ENCODE peak calls at places on chromosomes 2 and 18, in eight cellular contexts. One of them, this sample, is unnamed.

GRCh38 chr2:65071499-65072180 is 15.4 kb downstream of the CEP68 start:
- DNase-seq in fibroblast of lung: no peak
- DNase-seq in psoas muscle: no peak
- DNase-seq in fibroblast of villous mesenchyme: peak; percentile 18
- DNase-seq in fibroblast of pulmonary artery: peak; percentile 18
- DNase-seq in cardiac fibroblast: peak; percentile 26
- DNase-seq in H7: peak; percentile 68
- DNase-seq in adipocyte: peak; percentile 15
- DNase-seq in this sample: no peak

GRCh38 chr18:48945953-48946217 is 4.9 kb downstream of the SMAD7 start:
- DNase-seq in fibroblast of lung: no peak
- DNase-seq in psoas muscle: no peak
- DNase-seq in fibroblast of villous mesenchyme: no peak
- DNase-seq in fibroblast of pulmonary artery: no peak
- DNase-seq in cardiac fibroblast: no peak
- DNase-seq in H7: no peak
- DNase-seq in adipocyte: no peak
- DNase-seq in this sample: no peak

GRCh38 chr2:219440388-219441256 is 6.0 kb downstream of the SPEG start:
- DNase-seq in fibroblast of lung: peak; percentile 41
- DNase-seq in psoas muscle: no peak
- DNase-seq in fibroblast of villous mesenchyme: no peak
- DNase-seq in fibroblast of pulmonary artery: no peak
- DNase-seq in cardiac fibroblast: no peak
- DNase-seq in H7: no peak
- DNase-seq in adipocyte: peak; percentile 32
- DNase-seq in this sample: no peak

GRCh38 chr18:42582266-42582665 is 533.2 kb downstream of the RIT2 start:
- DNase-seq in fibroblast of lung: no peak
- DNase-seq in psoas muscle: no peak
- DNase-seq in fibroblast of villous mesenchyme: no peak
- DNase-seq in fibroblast of pulmonary artery: no peak
- DNase-seq in cardiac fibroblast: no peak
- DNase-seq in H7: no peak
- DNase-seq in adipocyte: no peak
- DNase-seq in this sample: no peak

GRCh38 chr18:4200399-4200798 is 254.7 kb downstream of the DLGAP1 start:
- DNase-seq in fibroblast of lung: no peak
- DNase-seq in psoas muscle: no peak
- DNase-seq in fibroblast of villous mesenchyme: no peak
- DNase-seq in fibroblast of pulmonary artery: no peak
- DNase-seq in cardiac fibroblast: no peak
- DNase-seq in H7: no peak
- DNase-seq in adipocyte: no peak
- DNase-seq in this sample: no peak

GRCh38 chr2:99442837-99443236 is 47.0 kb downstream of the REV1 start:
- DNase-seq in fibroblast of lung: no peak
- DNase-seq in psoas muscle: no peak
- DNase-seq in fibroblast of villous mesenchyme: no peak
- DNase-seq in fibroblast of pulmonary artery: peak; percentile 42
- DNase-seq in cardiac fibroblast: peak; percentile 40
- DNase-seq in H7: peak; percentile 28
- DNase-seq in adipocyte: no peak
- DNase-seq in this sample: no peak

GRCh38 chr2:235082939-235083338 is 131.1 kb downstream of the SH3BP4 start:
- DNase-seq in fibroblast of lung: no peak
- DNase-seq in psoas muscle: no peak
- DNase-seq in fibroblast of villous mesenchyme: no peak
- DNase-seq in fibroblast of pulmonary artery: no peak
- DNase-seq in cardiac fibroblast: no peak
- DNase-seq in H7: no peak
- DNase-seq in adipocyte: no peak
- DNase-seq in this sample: no peak

GRCh38 chr2:75416420-75417342 is 144.1 kb downstream of the EVA1A start:
- DNase-seq in fibroblast of lung: no peak
- DNase-seq in psoas muscle: no peak
- DNase-seq in fibroblast of villous mesenchyme: no peak
- DNase-seq in fibroblast of pulmonary artery: no peak
- DNase-seq in cardiac fibroblast: no peak
- DNase-seq in H7: no peak
- DNase-seq in adipocyte: no peak
- DNase-seq in this sample: no peak

GRCh38 chr18:11523809-11524208 is 85.6 kb upstream of the SLC35G4 start:
- DNase-seq in fibroblast of lung: peak; percentile 30
- DNase-seq in psoas muscle: no peak
- DNase-seq in fibroblast of villous mesenchyme: no peak
- DNase-seq in fibroblast of pulmonary artery: no peak
- DNase-seq in cardiac fibroblast: no peak
- DNase-seq in H7: no peak
- DNase-seq in adipocyte: no peak
- DNase-seq in this sample: no peak

GRCh38 chr2:8522682-8523081 is 159.2 kb upstream of the ID2 start:
- DNase-seq in fibroblast of lung: no peak
- DNase-seq in psoas muscle: no peak
- DNase-seq in fibroblast of villous mesenchyme: no peak
- DNase-seq in fibroblast of pulmonary artery: no peak
- DNase-seq in cardiac fibroblast: no peak
- DNase-seq in H7: no peak
- DNase-seq in adipocyte: no peak
- DNase-seq in this sample: no peak

GRCh38 chr2:69493268-69493667 is 56.0 kb upstream of the NFU1 start:
- DNase-seq in fibroblast of lung: no peak
- DNase-seq in psoas muscle: no peak
- DNase-seq in fibroblast of villous mesenchyme: no peak
- DNase-seq in fibroblast of pulmonary artery: no peak
- DNase-seq in cardiac fibroblast: no peak
- DNase-seq in H7: no peak
- DNase-seq in adipocyte: no peak
- DNase-seq in this sample: no peak

GRCh38 chr2:47404356-47404755 is 1.4 kb downstream of the MSH2 start:
- DNase-seq in fibroblast of lung: no peak
- DNase-seq in psoas muscle: no peak
- DNase-seq in fibroblast of villous mesenchyme: no peak
- DNase-seq in fibroblast of pulmonary artery: no peak
- DNase-seq in cardiac fibroblast: no peak
- DNase-seq in H7: peak; percentile 26
- DNase-seq in adipocyte: no peak
- DNase-seq in this sample: no peak
- H3K4me3 ChIP-seq in fibroblast of lung: peak overlapping the region; percentile 61
- H3K4me3 ChIP-seq in psoas muscle: peak overlapping the region; percentile 87
- H3K4me3 ChIP-seq in fibroblast of villous mesenchyme: peak overlapping the region; percentile 94
- H3K4me3 ChIP-seq in fibroblast of pulmonary artery: peak overlapping the region; percentile 87
- H3K4me3 ChIP-seq in cardiac fibroblast: no peak overlapping the region
- H3K4me3 ChIP-seq in H7: peak overlapping the region; percentile 98
- H3K4me3 ChIP-seq in adipocyte: no peak overlapping the region
- H3K4me3 ChIP-seq in this sample: no peak overlapping the region

GRCh38 chr2:70949086-70949485 is 13.4 kb downstream of the ATP6V1B1 start:
- DNase-seq in fibroblast of lung: no peak
- DNase-seq in psoas muscle: no peak
- DNase-seq in fibroblast of villous mesenchyme: no peak
- DNase-seq in fibroblast of pulmonary artery: no peak
- DNase-seq in cardiac fibroblast: no peak
- DNase-seq in H7: peak; percentile 9
- DNase-seq in adipocyte: no peak
- DNase-seq in this sample: no peak

GRCh38 chr2:70946832-70947442 is 11.2 kb downstream of the ATP6V1B1 start:
- DNase-seq in fibroblast of lung: peak; percentile 45
- DNase-seq in psoas muscle: peak; percentile 46
- DNase-seq in fibroblast of villous mesenchyme: peak; percentile 67
- DNase-seq in fibroblast of pulmonary artery: peak; percentile 73
- DNase-seq in cardiac fibroblast: peak; percentile 73
- DNase-seq in H7: peak; percentile 79
- DNase-seq in adipocyte: peak; percentile 82
- DNase-seq in this sample: no peak

GRCh38 chr2:70948350-70949003 is 12.8 kb downstream of the ATP6V1B1 start:
- DNase-seq in fibroblast of lung: peak; percentile 56
- DNase-seq in psoas muscle: peak; percentile 87
- DNase-seq in fibroblast of villous mesenchyme: peak; percentile 72
- DNase-seq in fibroblast of pulmonary artery: peak; percentile 76
- DNase-seq in cardiac fibroblast: peak; percentile 76
- DNase-seq in H7: peak; percentile 91
- DNase-seq in adipocyte: peak; percentile 95
- DNase-seq in this sample: no peak

GRCh38 chr2:70944291-70944690 is 8.6 kb downstream of the ATP6V1B1 start:
- DNase-seq in fibroblast of lung: no peak
- DNase-seq in psoas muscle: no peak
- DNase-seq in fibroblast of villous mesenchyme: no peak
- DNase-seq in fibroblast of pulmonary artery: no peak
- DNase-seq in cardiac fibroblast: no peak
- DNase-seq in H7: peak; percentile 8
- DNase-seq in adipocyte: no peak
- DNase-seq in this sample: no peak

DNA sequence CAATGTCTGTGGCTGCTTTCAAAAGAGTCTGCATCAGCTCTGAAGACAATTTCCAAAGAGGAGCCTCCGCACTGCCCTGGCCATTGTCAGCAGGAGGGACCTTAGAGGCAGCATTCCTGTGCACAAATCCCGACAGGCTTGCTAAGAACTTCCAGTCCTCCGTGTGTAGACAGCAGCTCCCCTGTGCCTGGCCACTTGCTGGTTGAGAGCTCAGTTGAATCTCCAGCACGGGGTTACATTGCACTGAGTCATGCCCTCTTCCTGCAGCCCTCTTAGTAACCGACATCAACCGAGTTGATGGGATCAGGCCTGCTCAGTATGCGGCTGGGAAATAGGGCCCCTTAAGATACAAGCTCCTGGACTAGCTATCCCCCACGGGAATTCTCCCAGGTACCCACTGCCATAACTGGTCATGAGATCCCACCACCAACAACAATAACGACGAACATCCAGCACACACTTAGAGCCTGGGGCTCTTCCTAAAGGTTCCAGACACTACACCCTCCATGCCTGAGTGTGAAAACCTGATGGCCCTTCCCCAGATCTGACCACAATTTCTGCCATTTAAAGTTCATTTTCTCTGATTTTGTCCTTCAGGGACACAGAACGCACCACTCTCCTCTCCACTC is 12.0 kb downstream of the ATP6V1B1 start:
- DNase-seq in fibroblast of lung: peak; percentile 68
- DNase-seq in psoas muscle: peak; percentile 31
- DNase-seq in fibroblast of villous mesenchyme: peak; percentile 29
- DNase-seq in fibroblast of pulmonary artery: peak; percentile 52
- DNase-seq in cardiac fibroblast: peak; percentile 45
- DNase-seq in H7: peak; percentile 22
- DNase-seq in adipocyte: peak; percentile 29
- DNase-seq in this sample: no peak
- H3K4me3 ChIP-seq in fibroblast of lung: no peak overlapping the region
- H3K4me3 ChIP-seq in psoas muscle: no peak overlapping the region
- H3K4me3 ChIP-seq in fibroblast of villous mesenchyme: no peak overlapping the region
- H3K4me3 ChIP-seq in fibroblast of pulmonary artery: no peak overlapping the region
- H3K4me3 ChIP-seq in cardiac fibroblast: no peak overlapping the region
- H3K4me3 ChIP-seq in H7: no peak overlapping the region
- H3K4me3 ChIP-seq in adipocyte: no peak overlapping the region
- H3K4me3 ChIP-seq in this sample: peak overlapping the region; percentile 33

GRCh38 chr2:232307854-232308253 is 70.7 kb upstream of the ALPP start:
- DNase-seq in fibroblast of lung: no peak
- DNase-seq in psoas muscle: no peak
- DNase-seq in fibroblast of villous mesenchyme: no peak
- DNase-seq in fibroblast of pulmonary artery: no peak
- DNase-seq in cardiac fibroblast: no peak
- DNase-seq in H7: no peak
- DNase-seq in adipocyte: no peak
- DNase-seq in this sample: no peak

GRCh38 chr2:232308986-232309385 is 69.6 kb upstream of the ALPP start:
- DNase-seq in fibroblast of lung: no peak
- DNase-seq in psoas muscle: no peak
- DNase-seq in fibroblast of villous mesenchyme: no peak
- DNase-seq in fibroblast of pulmonary artery: no peak
- DNase-seq in cardiac fibroblast: no peak
- DNase-seq in H7: no peak
- DNase-seq in adipocyte: no peak
- DNase-seq in this sample: no peak

GRCh38 chr2:232309592-232309991 is 69.0 kb upstream of the ALPP start:
- DNase-seq in fibroblast of lung: no peak
- DNase-seq in psoas muscle: no peak
- DNase-seq in fibroblast of villous mesenchyme: no peak
- DNase-seq in fibroblast of pulmonary artery: no peak
- DNase-seq in cardiac fibroblast: no peak
- DNase-seq in H7: peak; percentile 50
- DNase-seq in adipocyte: no peak
- DNase-seq in this sample: no peak

GRCh38 chr2:232310189-232310588 is 68.4 kb upstream of the ALPP start:
- DNase-seq in fibroblast of lung: no peak
- DNase-seq in psoas muscle: no peak
- DNase-seq in fibroblast of villous mesenchyme: no peak
- DNase-seq in fibroblast of pulmonary artery: no peak
- DNase-seq in cardiac fibroblast: no peak
- DNase-seq in H7: no peak
- DNase-seq in adipocyte: no peak
- DNase-seq in this sample: no peak

DNA sequence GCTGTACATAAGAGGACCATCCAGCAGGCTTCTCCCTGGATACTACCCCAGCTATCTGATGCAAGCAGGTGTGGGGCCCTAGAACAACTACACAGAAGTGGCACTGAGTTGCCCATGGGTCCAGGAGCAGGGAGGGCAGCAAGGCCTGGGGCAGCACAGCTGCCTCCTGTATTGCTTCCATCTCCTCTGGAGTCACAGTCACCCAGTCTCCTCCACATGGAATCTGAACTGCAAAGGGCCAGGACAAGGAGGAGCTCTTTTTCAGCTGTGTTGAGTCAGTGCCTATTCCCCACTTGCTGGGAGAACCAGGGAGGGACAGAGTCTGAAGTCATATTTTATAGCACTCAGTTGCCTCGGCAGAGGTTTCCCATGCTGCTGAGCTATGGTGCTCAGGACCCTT is 67.9 kb upstream of the ALPP start:
- DNase-seq in fibroblast of lung: no peak
- DNase-seq in psoas muscle: no peak
- DNase-seq in fibroblast of villous mesenchyme: no peak
- DNase-seq in fibroblast of pulmonary artery: no peak
- DNase-seq in cardiac fibroblast: no peak
- DNase-seq in H7: no peak
- DNase-seq in adipocyte: no peak
- DNase-seq in this sample: no peak
- H3K4me3 ChIP-seq in fibroblast of lung: no peak overlapping the region
- H3K4me3 ChIP-seq in psoas muscle: no peak overlapping the region
- H3K4me3 ChIP-seq in fibroblast of villous mesenchyme: no peak overlapping the region
- H3K4me3 ChIP-seq in fibroblast of pulmonary artery: no peak overlapping the region
- H3K4me3 ChIP-seq in cardiac fibroblast: no peak overlapping the region
- H3K4me3 ChIP-seq in H7: no peak overlapping the region
- H3K4me3 ChIP-seq in adipocyte: no peak overlapping the region
- H3K4me3 ChIP-seq in this sample: no peak overlapping the region

GRCh38 chr2:26173596-26174482 is 951 bp downstream of the GAREM2 start:
- DNase-seq in fibroblast of lung: no peak
- DNase-seq in psoas muscle: no peak
- DNase-seq in fibroblast of villous mesenchyme: no peak
- DNase-seq in fibroblast of pulmonary artery: no peak
- DNase-seq in cardiac fibroblast: no peak
- DNase-seq in H7: peak; percentile 89
- DNase-seq in adipocyte: no peak
- DNase-seq in this sample: no peak
- H3K4me3 ChIP-seq in fibroblast of lung: no peak overlapping the region
- H3K4me3 ChIP-seq in psoas muscle: peak overlapping the region; percentile 62
- H3K4me3 ChIP-seq in fibroblast of villous mesenchyme: no peak overlapping the region
- H3K4me3 ChIP-seq in fibroblast of pulmonary artery: no peak overlapping the region
- H3K4me3 ChIP-seq in cardiac fibroblast: no peak overlapping the region
- H3K4me3 ChIP-seq in H7: peak overlapping the region; percentile 75
- H3K4me3 ChIP-seq in adipocyte: no peak overlapping the region
- H3K4me3 ChIP-seq in this sample: peak overlapping the region; percentile 70

GRCh38 chr18:74146756-74147155 is 878 bp downstream of the FBXO15 start:
- DNase-seq in fibroblast of lung: peak; percentile 14
- DNase-seq in psoas muscle: no peak
- DNase-seq in fibroblast of villous mesenchyme: peak; percentile 81
- DNase-seq in fibroblast of pulmonary artery: no peak
- DNase-seq in cardiac fibroblast: peak; percentile 2
- DNase-seq in H7: no peak
- DNase-seq in adipocyte: peak; percentile 67
- DNase-seq in this sample: no peak
- H3K4me3 ChIP-seq in fibroblast of lung: peak overlapping the region; percentile 99
- H3K4me3 ChIP-seq in psoas muscle: peak overlapping the region; percentile 83
- H3K4me3 ChIP-seq in fibroblast of villous mesenchyme: peak overlapping the region; percentile 97
- H3K4me3 ChIP-seq in fibroblast of pulmonary artery: no peak overlapping the region
- H3K4me3 ChIP-seq in cardiac fibroblast: no peak overlapping the region
- H3K4me3 ChIP-seq in H7: peak overlapping the region; percentile 96
- H3K4me3 ChIP-seq in adipocyte: peak overlapping the region; percentile 91
- H3K4me3 ChIP-seq in this sample: no peak overlapping the region